ENCODE peak calls at places on chromosomes 1 and 21, in six cellular contexts. One of them, this sample, is unnamed.

GRCh38 chr1:39003787-39004186 is 12.7 kb downstream of the AKIRIN1 start:
- DNase-seq in Caco-2: no peak
- DNase-seq in body of pancreas: no peak
- DNase-seq in Peyer's patch: no peak
- DNase-seq in right lobe of liver: no peak
- DNase-seq in neural progenitor cell: no peak
- DNase-seq in this sample: no peak

GRCh38 chr1:3436901-3437300 is 17.6 kb upstream of the ARHGEF16 start:
- DNase-seq in Peyer's patch: no peak
- DNase-seq in neural progenitor cell: no peak
- DNase-seq in Caco-2: no peak
- DNase-seq in body of pancreas: no peak
- DNase-seq in right lobe of liver: peak; percentile 12
- DNase-seq in this sample: no peak

GRCh38 chr1:107047602-107048001 is 8.9 kb upstream of the PRMT6 start:
- DNase-seq in Peyer's patch: no peak
- DNase-seq in body of pancreas: no peak
- DNase-seq in neural progenitor cell: no peak
- DNase-seq in Caco-2: no peak
- DNase-seq in right lobe of liver: no peak
- DNase-seq in this sample: no peak

GRCh38 chr1:244046907-244047738 is 4.0 kb upstream of the ZBTB18 start:
- DNase-seq in right lobe of liver: no peak
- DNase-seq in Caco-2: no peak
- DNase-seq in body of pancreas: peak; percentile 40
- DNase-seq in Peyer's patch: no peak
- DNase-seq in neural progenitor cell: no peak
- DNase-seq in this sample: no peak

GRCh38 chr1:116666747-116667576 is 571 bp downstream of the IGSF3 start:
- DNase-seq in Caco-2: no peak
- DNase-seq in body of pancreas: no peak
- DNase-seq in neural progenitor cell: peak; percentile 24
- DNase-seq in Peyer's patch: peak; percentile 57
- DNase-seq in right lobe of liver: peak; percentile 28
- DNase-seq in this sample: no peak

GRCh38 chr1:74811421-74812179 is 78.6 kb downstream of the TYW3 start:
- DNase-seq in neural progenitor cell: no peak
- DNase-seq in right lobe of liver: no peak
- DNase-seq in Caco-2: no peak
- DNase-seq in body of pancreas: no peak
- DNase-seq in Peyer's patch: no peak
- DNase-seq in this sample: no peak

GRCh38 chr1:8170059-8170835 is 144.1 kb upstream of the ERRFI1 start:
- DNase-seq in Caco-2: peak; percentile 85
- DNase-seq in Peyer's patch: peak; percentile 59
- DNase-seq in body of pancreas: peak; percentile 35
- DNase-seq in right lobe of liver: peak; percentile 85
- DNase-seq in neural progenitor cell: no peak
- DNase-seq in this sample: no peak

GRCh38 chr1:64561993-64562392 is 92.1 kb downstream of the CACHD1 start:
- DNase-seq in Peyer's patch: no peak
- DNase-seq in right lobe of liver: no peak
- DNase-seq in neural progenitor cell: no peak
- DNase-seq in Caco-2: no peak
- DNase-seq in body of pancreas: no peak
- DNase-seq in this sample: no peak

GRCh38 chr1:162873671-162874666 is 13.0 kb upstream of the CCDC190 start:
- DNase-seq in neural progenitor cell: no peak
- DNase-seq in Caco-2: no peak
- DNase-seq in right lobe of liver: no peak
- DNase-seq in Peyer's patch: no peak
- DNase-seq in body of pancreas: no peak
- DNase-seq in this sample: no peak

GRCh38 chr1:54263601-54264226 is 63.7 kb downstream of the MRPL37 start:
- DNase-seq in Caco-2: no peak
- DNase-seq in right lobe of liver: no peak
- DNase-seq in body of pancreas: no peak
- DNase-seq in Peyer's patch: no peak
- DNase-seq in neural progenitor cell: no peak
- DNase-seq in this sample: no peak

GRCh38 chr21:26835027-26835713 is 10.0 kb downstream of the ADAMTS1 start:
- DNase-seq in right lobe of liver: no peak
- DNase-seq in Caco-2: no peak
- DNase-seq in Peyer's patch: no peak
- DNase-seq in body of pancreas: no peak
- DNase-seq in neural progenitor cell: no peak
- DNase-seq in this sample: no peak

GRCh38 chr1:212452323-212453155 is 19.8 kb downstream of the NENF start:
- DNase-seq in body of pancreas: no peak
- DNase-seq in neural progenitor cell: no peak
- DNase-seq in Caco-2: no peak
- DNase-seq in Peyer's patch: no peak
- DNase-seq in right lobe of liver: no peak
- DNase-seq in this sample: peak; percentile 73

GRCh38 chr1:53807916-53808315 is 30.2 kb downstream of the NDC1 start:
- DNase-seq in Peyer's patch: no peak
- DNase-seq in body of pancreas: no peak
- DNase-seq in right lobe of liver: no peak
- DNase-seq in Caco-2: no peak
- DNase-seq in neural progenitor cell: no peak
- DNase-seq in this sample: no peak

GRCh38 chr1:110687244-110687643 is 12.5 kb upstream of the KCNA3 start:
- DNase-seq in body of pancreas: no peak
- DNase-seq in Peyer's patch: no peak
- DNase-seq in neural progenitor cell: no peak
- DNase-seq in Caco-2: no peak
- DNase-seq in right lobe of liver: no peak
- DNase-seq in this sample: no peak

GRCh38 chr1:215418876-215419442 is 148.1 kb upstream of the KCTD3 start:
- DNase-seq in body of pancreas: no peak
- DNase-seq in right lobe of liver: no peak
- DNase-seq in neural progenitor cell: no peak
- DNase-seq in Peyer's patch: no peak
- DNase-seq in Caco-2: no peak
- DNase-seq in this sample: no peak

GRCh38 chr1:29633784-29634183 is 397.5 kb downstream of the PTPRU start:
- DNase-seq in body of pancreas: no peak
- DNase-seq in right lobe of liver: no peak
- DNase-seq in Caco-2: no peak
- DNase-seq in neural progenitor cell: no peak
- DNase-seq in Peyer's patch: no peak
- DNase-seq in this sample: no peak

GRCh38 chr1:53344921-53345838 is 17.3 kb upstream of the LRP8 start:
- DNase-seq in Caco-2: no peak
- DNase-seq in right lobe of liver: peak; percentile 3
- DNase-seq in Peyer's patch: peak; percentile 12
- DNase-seq in neural progenitor cell: no peak
- DNase-seq in body of pancreas: peak; percentile 0
- DNase-seq in this sample: no peak

GRCh38 chr1:8078176-8078671 is 52.1 kb upstream of the ERRFI1 start:
- DNase-seq in body of pancreas: no peak
- DNase-seq in Peyer's patch: no peak
- DNase-seq in right lobe of liver: no peak
- DNase-seq in Caco-2: no peak
- DNase-seq in neural progenitor cell: no peak
- DNase-seq in this sample: no peak

GRCh38 chr1:35718492-35719336 is at the start of gene C1orf216:
- DNase-seq in body of pancreas: peak; percentile 50
- DNase-seq in neural progenitor cell: peak; percentile 72
- DNase-seq in Caco-2: peak; percentile 46
- DNase-seq in Peyer's patch: peak; percentile 69
- DNase-seq in right lobe of liver: peak; percentile 80
- DNase-seq in this sample: peak; percentile 43

DNA sequence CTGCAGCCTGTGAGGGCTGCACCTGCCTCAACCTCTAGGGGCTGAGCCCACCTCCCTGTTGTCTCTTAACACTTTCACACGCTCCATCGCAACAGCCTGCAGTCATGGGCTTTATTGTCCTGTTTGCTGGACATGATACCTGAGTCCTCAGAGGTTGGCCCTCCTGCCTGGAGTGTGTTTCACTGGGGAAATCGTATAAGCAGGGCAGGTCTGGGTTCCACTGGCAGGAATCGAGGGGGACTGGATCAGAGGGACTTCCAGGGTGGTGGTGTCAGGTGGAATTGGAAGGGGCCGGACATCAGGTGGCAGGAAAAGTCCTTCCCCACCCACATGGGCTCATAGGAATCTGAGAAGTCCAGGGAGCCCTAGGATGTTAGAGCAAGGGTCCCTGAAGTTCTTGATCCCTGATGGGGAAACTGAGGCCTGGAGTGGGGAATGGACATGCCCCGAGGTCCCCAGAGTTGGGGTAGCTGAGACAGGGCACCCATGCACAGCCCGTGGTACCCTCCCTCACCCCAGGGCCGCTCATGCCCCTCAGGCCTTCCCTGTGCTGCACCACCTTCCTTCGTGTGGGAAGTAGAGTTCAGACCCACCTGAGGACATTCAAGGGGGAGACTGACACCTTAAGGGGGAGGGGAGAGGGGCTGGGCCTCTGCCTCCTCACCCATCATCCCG is 66.6 kb downstream of the PIK3CD start:
- DNase-seq in right lobe of liver: no peak
- DNase-seq in body of pancreas: no peak
- DNase-seq in neural progenitor cell: no peak
- DNase-seq in Caco-2: no peak
- DNase-seq in Peyer's patch: no peak
- DNase-seq in this sample: no peak
- H3K4me1 ChIP-seq in right lobe of liver: no peaks in the 10 kb centered on the region
- H3K4me1 ChIP-seq in body of pancreas: no peaks in the 10 kb centered on the region
- H3K4me1 ChIP-seq in neural progenitor cell: no peaks in the 10 kb centered on the region
- H3K4me1 ChIP-seq in Caco-2: no peaks in the 10 kb centered on the region
- H3K4me1 ChIP-seq in Peyer's patch: peaks cover 63% of the 10 kb centered on the region
- H3K4me1 ChIP-seq in this sample: peaks cover 3% of the 10 kb centered on the region

GRCh38 chr1:24504560-24504959 is 1.9 kb downstream of the RCAN3 start:
- DNase-seq in right lobe of liver: no peak
- DNase-seq in Caco-2: no peak
- DNase-seq in Peyer's patch: no peak
- DNase-seq in body of pancreas: no peak
- DNase-seq in neural progenitor cell: no peak
- DNase-seq in this sample: no peak

GRCh38 chr1:24505816-24506215 is 3.2 kb downstream of the RCAN3 start:
- DNase-seq in Caco-2: no peak
- DNase-seq in neural progenitor cell: no peak
- DNase-seq in right lobe of liver: no peak
- DNase-seq in Peyer's patch: no peak
- DNase-seq in body of pancreas: no peak
- DNase-seq in this sample: no peak

GRCh38 chr1:24502168-24503002 is at the start of gene RCAN3:
- DNase-seq in Peyer's patch: peak; percentile 90
- DNase-seq in right lobe of liver: peak; percentile 88
- DNase-seq in Caco-2: peak; percentile 82
- DNase-seq in neural progenitor cell: peak; percentile 94
- DNase-seq in body of pancreas: peak; percentile 88
- DNase-seq in this sample: peak; percentile 6

GRCh38 chr1:24503003-24503751 is 541 bp downstream of the RCAN3 start:
- DNase-seq in body of pancreas: peak; percentile 32
- DNase-seq in Caco-2: no peak
- DNase-seq in neural progenitor cell: peak; percentile 42
- DNase-seq in Peyer's patch: no peak
- DNase-seq in right lobe of liver: peak; percentile 25
- DNase-seq in this sample: no peak

DNA sequence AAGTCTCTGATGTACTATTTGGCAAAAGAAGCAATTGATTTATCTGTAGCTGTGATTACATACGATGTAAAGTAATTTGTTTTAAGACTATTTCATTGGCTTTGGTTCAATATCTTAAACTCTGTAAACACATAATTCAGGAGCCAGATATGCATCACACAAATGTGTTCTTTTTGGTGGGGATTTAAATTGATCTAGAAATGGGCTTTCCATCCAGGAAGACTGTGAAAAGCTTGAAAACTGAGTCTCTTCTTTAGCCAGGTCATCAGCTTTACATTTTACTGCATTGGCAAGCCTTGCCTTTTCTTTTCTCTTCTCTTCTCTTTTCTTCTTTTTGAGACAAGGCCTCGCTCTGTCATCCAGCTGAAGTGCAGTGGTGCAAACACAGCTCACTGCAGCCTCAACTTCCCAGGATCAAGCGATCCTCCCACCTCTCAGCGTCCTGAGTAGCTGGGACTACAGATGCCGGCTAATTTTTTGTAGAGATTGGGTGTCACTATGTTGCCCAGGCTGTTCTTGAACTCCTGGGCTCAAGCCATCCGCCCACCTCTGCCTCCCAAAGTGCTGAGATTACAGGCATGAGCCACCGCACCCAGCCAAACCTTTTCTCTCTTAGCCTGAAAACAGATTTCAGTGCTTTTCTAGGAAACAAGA is 1.4 kb downstream of the RCAN3 start:
- DNase-seq in right lobe of liver: no peak
- DNase-seq in Caco-2: no peak
- DNase-seq in Peyer's patch: no peak
- DNase-seq in neural progenitor cell: peak; percentile 8
- DNase-seq in body of pancreas: no peak
- DNase-seq in this sample: no peak
- H3K4me3 ChIP-seq in right lobe of liver: no peak overlapping the region
- H3K4me3 ChIP-seq in Caco-2: peak overlapping the region; percentile 73
- H3K4me3 ChIP-seq in Peyer's patch: peak overlapping the region; percentile 87
- H3K4me3 ChIP-seq in neural progenitor cell: peak overlapping the region; percentile 81
- H3K4me3 ChIP-seq in body of pancreas: no peak overlapping the region
- H3K4me3 ChIP-seq in this sample: peak overlapping the region; percentile 67

GRCh38 chr1:184428604-184429003 is 41.8 kb downstream of the C1orf21 start:
- DNase-seq in Caco-2: no peak
- DNase-seq in right lobe of liver: no peak
- DNase-seq in Peyer's patch: no peak
- DNase-seq in body of pancreas: no peak
- DNase-seq in neural progenitor cell: no peak
- DNase-seq in this sample: no peak
- TF ChIP-seq CTCF in Caco-2: no peak
- TF ChIP-seq CTCF in right lobe of liver: no peak
- TF ChIP-seq CTCF in Peyer's patch: no peak
- TF ChIP-seq CTCF in body of pancreas: no peak
- TF ChIP-seq CTCF in neural progenitor cell: peak; percentile 22
- TF ChIP-seq CTCF in this sample: no peak

GRCh38 chr1:109508001-109508872 is 1.3 kb downstream of the AMIGO1 start:
- DNase-seq in right lobe of liver: no peak
- DNase-seq in neural progenitor cell: no peak
- DNase-seq in Caco-2: no peak
- DNase-seq in Peyer's patch: no peak
- DNase-seq in body of pancreas: no peak
- DNase-seq in this sample: no peak
- H3K4me1 ChIP-seq in right lobe of liver: no peaks in the 10 kb centered on the region
- H3K4me1 ChIP-seq in neural progenitor cell: peaks cover 6% of the 10 kb centered on the region
- H3K4me1 ChIP-seq in Caco-2: no peaks in the 10 kb centered on the region
- H3K4me1 ChIP-seq in Peyer's patch: no peaks in the 10 kb centered on the region
- H3K4me1 ChIP-seq in body of pancreas: peaks cover 25% of the 10 kb centered on the region
- H3K4me1 ChIP-seq in this sample: peaks cover 9% of the 10 kb centered on the region

GRCh38 chr1:184988506-184988905 is 14.2 kb upstream of the NIBAN1 start:
- DNase-seq in right lobe of liver: no peak
- DNase-seq in body of pancreas: no peak
- DNase-seq in Peyer's patch: no peak
- DNase-seq in Caco-2: no peak
- DNase-seq in neural progenitor cell: no peak
- DNase-seq in this sample: no peak

GRCh38 chr1:184992271-184992670 is 18.0 kb upstream of the NIBAN1 start:
- DNase-seq in right lobe of liver: no peak
- DNase-seq in Peyer's patch: no peak
- DNase-seq in Caco-2: no peak
- DNase-seq in neural progenitor cell: no peak
- DNase-seq in body of pancreas: no peak
- DNase-seq in this sample: no peak

GRCh38 chr1:184994301-184994700 is 20.0 kb upstream of the NIBAN1 start:
- DNase-seq in body of pancreas: no peak
- DNase-seq in neural progenitor cell: no peak
- DNase-seq in right lobe of liver: no peak
- DNase-seq in Peyer's patch: no peak
- DNase-seq in Caco-2: no peak
- DNase-seq in this sample: no peak
- H3K4me3 ChIP-seq in body of pancreas: no peak overlapping the region
- H3K4me3 ChIP-seq in neural progenitor cell: no peak overlapping the region
- H3K4me3 ChIP-seq in right lobe of liver: no peak overlapping the region
- H3K4me3 ChIP-seq in Peyer's patch: no peak overlapping the region
- H3K4me3 ChIP-seq in Caco-2: no peak overlapping the region
- H3K4me3 ChIP-seq in this sample: no peak overlapping the region

This sample was measured in thoracic aorta.